ENCODE peak calls at places on chromosomes 4 and X, in seven cellular contexts. N is effector memory CD8-positive, alpha-beta T cell; X is occipital lobe; F is retina; T is EH; G is progenitor cell of endocrine pancreas; W is RPMI7951. C is an unnamed sample.
A peak's percentile ranks its signal among the peaks of the same experiment; 100 is the strongest.

GRCh38 chr4:36351082-36351666 is 69.8 kb downstream of the DTHD1 start:
- DNase-seq in T (no peak), G (peak; percentile 36), N (peak; percentile 73), X (peak; percentile 48), F (peak; percentile 29), W (peak; percentile 1), C (peak; percentile 36)

GRCh38 chr4:136505020-136505419 is 1027.3 kb downstream of the PCDH18 start:
- DNase-seq in F (peak; percentile 50), T (no peak), X (no peak), G (no peak), N (no peak), W (no peak), C (peak; percentile 5)

GRCh38 chrX:153449306-153450113 is 3.7 kb upstream of the TREX2 start:
- DNase-seq in W (no peak), X (no peak), F (no peak), N (no peak), T (no peak), G (no peak), C (no peak)

GRCh38 chr4:176238157-176238608 is 30.8 kb downstream of the ASB5 start:
- DNase-seq in F (no peak), W (peak; percentile 52), N (no peak), G (no peak), X (no peak), T (peak; percentile 99), C (no peak)

GRCh38 chr4:23105759-23106370 is 413.1 kb downstream of the GBA3 start:
- DNase-seq in W (peak; percentile 15), G (no peak), X (no peak), T (no peak), N (no peak), F (no peak), C (no peak)

GRCh38 chrX:153626863-153627674 is 19.9 kb upstream of the DUSP9 start:
- DNase-seq in T (no peak), G (no peak), F (no peak), W (no peak), X (no peak), N (no peak), C (no peak)

GRCh38 chr4:3744901-3745300 is 21.3 kb upstream of the ADRA2C start:
- DNase-seq in W (no peak), N (no peak), F (no peak), T (no peak), G (no peak), X (no peak), C (no peak)

GRCh38 chr4:159069922-159070321 is 33.0 kb upstream of the RAPGEF2 start:
- DNase-seq in X (no peak), W (peak; percentile 74), T (peak; percentile 89), F (no peak), N (no peak), G (no peak), C (no peak)

GRCh38 chrX:85243761-85244410 is at the start of the genes SATL1 and ZNF711:
- DNase-seq in F (peak; percentile 90), X (peak; percentile 35), N (no peak), G (peak; percentile 69), W (peak; percentile 0), T (peak; percentile 47), C (peak; percentile 72)

GRCh38 chr4:149291463-149291862 is 524.2 kb downstream of the IQCM start:
- DNase-seq in X (no peak), W (no peak), T (peak; percentile 3), F (no peak), G (no peak), N (no peak), C (peak; percentile 50)

GRCh38 chr4:124904723-124905390 is 192.3 kb upstream of the ANKRD50 start:
- DNase-seq in T (no peak), W (no peak), G (no peak), F (no peak), X (no peak), N (no peak), C (no peak)

GRCh38 chrX:34918856-34919255 is 23.7 kb upstream of the FAM47B start:
- DNase-seq in W (peak; percentile 68), G (no peak), F (peak; percentile 4), N (no peak), T (peak; percentile 70), X (no peak), C (peak; percentile 67)

GRCh38 chr4:26566027-26566578 is 17.8 kb upstream of the TBC1D19 start:
- DNase-seq in N (no peak), T (no peak), W (no peak), F (no peak), G (no peak), X (no peak), C (no peak)

GRCh38 chr4:87985097-87985886 is 9.8 kb downstream of the SPP1 start:
- DNase-seq in T (peak; percentile 76), G (no peak), F (peak; percentile 64), W (peak; percentile 63), N (peak; percentile 23), X (peak; percentile 39), C (peak; percentile 64)

GRCh38 chrX:87578978-87579377 is 61.4 kb downstream of the KLHL4 start:
- DNase-seq in N (no peak), X (no peak), G (no peak), F (no peak), T (no peak), W (no peak), C (peak; percentile 7)

GRCh38 chr4:76987153-76987562 is 37.6 kb downstream of the SEPTIN11 start:
- DNase-seq in W (peak; percentile 85), T (peak; percentile 99), X (no peak), F (no peak), N (no peak), G (no peak), C (peak; percentile 97)

GRCh38 chr4:150253965-150254364 is 175.7 kb downstream of the DCLK2 start:
- DNase-seq in X (no peak), N (no peak), G (no peak), T (no peak), F (no peak), W (no peak), C (no peak)

GRCh38 chr4:41611881-41612871 is 74.2 kb downstream of the LIMCH1 start:
- DNase-seq in W (peak; percentile 41), T (peak; percentile 86), F (peak; percentile 83), G (no peak), N (no peak), X (peak; percentile 77), C (peak; percentile 55)

GRCh38 chr4:173171987-173172386 is 3.4 kb downstream of the GALNT7 start:
- DNase-seq in W (no peak), G (no peak), N (no peak), X (no peak), F (no peak), T (no peak), C (no peak)

GRCh38 chr4:180932365-180933001 is 1310.7 kb upstream of the TENM3 start:
- DNase-seq in F (no peak), T (peak; percentile 1), W (no peak), X (no peak), N (no peak), G (no peak), C (no peak)

GRCh38 chr4:76993787-76994641 is 44.5 kb downstream of the SEPTIN11 start:
- DNase-seq in N (peak; percentile 33), X (no peak), W (peak; percentile 45), T (peak; percentile 37), G (no peak), F (no peak), C (no peak)

GRCh38 chr4:145179201-145179860 is 1.1 kb downstream of the OTUD4 start:
- DNase-seq in W (peak; percentile 54), G (peak; percentile 32), F (peak; percentile 60), N (peak; percentile 75), X (peak; percentile 34), T (peak; percentile 56), C (peak; percentile 70)

GRCh38 chrX:103845165-103845653 is 13.2 kb upstream of the RAB9B start:
- DNase-seq in T (peak; percentile 83), X (peak; percentile 4), N (peak; percentile 20), G (peak; percentile 19), W (peak; percentile 41), F (peak; percentile 57), C (peak; percentile 62)

GRCh38 chr4:141247430-141247780 is 26.7 kb downstream of the ZNF330 start:
- DNase-seq in W (no peak), N (no peak), G (no peak), F (no peak), T (no peak), X (no peak), C (no peak)

GRCh38 chr4:77045490-77045889 is 30.3 kb downstream of the CCNI start:
- DNase-seq in N (no peak), W (no peak), T (peak; percentile 36), F (no peak), G (no peak), X (no peak), C (peak; percentile 40)

GRCh38 chrX:17692709-17693346 is 44.5 kb upstream of the SCML1 start:
- DNase-seq in N (no peak), T (peak; percentile 76), X (no peak), W (peak; percentile 90), G (no peak), F (no peak), C (peak; percentile 4)

GRCh38 chr4:139266583-139267257 is 13.3 kb downstream of the MGARP start:
- DNase-seq in W (peak; percentile 80), X (no peak), T (peak; percentile 90), F (peak; percentile 78), G (peak; percentile 15), N (peak; percentile 61), C (peak; percentile 84)

GRCh38 chr4:111781611-111782010 is 363.6 kb upstream of the FAM241A start:
- DNase-seq in X (no peak), T (no peak), N (no peak), W (no peak), G (no peak), F (no peak), C (no peak)

GRCh38 chrX:153829799-153830631 is at the start of gene PDZD4:
- DNase-seq in N (no peak), G (no peak), W (no peak), X (no peak), F (peak; percentile 27), T (no peak), C (no peak)

GRCh38 chr4:124483043-124483906 is 229.3 kb downstream of the ANKRD50 start:
- DNase-seq in G (no peak), T (peak; percentile 39), F (peak; percentile 54), X (no peak), W (no peak), N (no peak), C (peak; percentile 66)

GRCh38 chr4:59818656-59819055 is 1381.5 kb upstream of the ADGRL3 start:
- DNase-seq in X (no peak), F (no peak), G (no peak), N (no peak), T (no peak), W (peak; percentile 21), C (no peak)

GRCh38 chrX:48613502-48614160 is 16.3 kb downstream of the WDR13 start:
- DNase-seq in W (no peak), N (no peak), T (peak; percentile 34), X (no peak), G (no peak), F (no peak), C (no peak)

GRCh38 chrX:55709735-55710134 is 7.8 kb upstream of the RRAGB start:
- DNase-seq in G (no peak), F (no peak), X (no peak), W (peak; percentile 49), T (peak; percentile 3), N (no peak), C (no peak)

GRCh38 chr4:78451407-78451806 is 100.2 kb upstream of the ANXA3 start:
- DNase-seq in T (no peak), X (no peak), G (no peak), F (no peak), N (no peak), W (no peak), C (no peak)

C was measured in mesenchymal stem cell.